ENCODE peak calls at places on chromosome 15, in nine cellular contexts. E, X, A, W, O, L, N, J and Z are unnamed samples.

GRCh38 chr15:84112025-84112424 is 123.5 kb upstream of the GOLGA6L4 start:
- DNase-seq in J (no peak), O (no peak), X (no peak), L (peak; percentile 59), A (no peak), E (no peak), W (no peak), N (no peak), Z (no peak)

GRCh38 chr15:92800013-92800412 is 100.1 kb upstream of the CHD2 start:
- DNase-seq in A (no peak), W (no peak), N (no peak), E (no peak), X (no peak), L (no peak), J (no peak), O (no peak), Z (no peak)

GRCh38 chr15:65740148-65740547 is 51.9 kb downstream of the DENND4A start:
- DNase-seq in X (no peak), J (no peak), L (no peak), N (no peak), A (no peak), W (no peak), O (no peak), E (no peak), Z (no peak)

GRCh38 chr15:32838820-32839219 is 121.0 kb downstream of the GREM1 start:
- DNase-seq in O (peak; percentile 20), E (no peak), N (peak; percentile 65), W (peak; percentile 29), A (no peak), L (no peak), J (no peak), X (no peak), Z (no peak)

GRCh38 chr15:74214324-74215021 is 11.9 kb upstream of the STRA6 start:
- DNase-seq in X (no peak), W (no peak), L (no peak), N (no peak), J (no peak), E (no peak), O (no peak), A (no peak), Z (no peak)

GRCh38 chr15:34883042-34883441 is 86.5 kb downstream of the AQR start:
- DNase-seq in O (no peak), L (no peak), W (no peak), N (no peak), J (no peak), A (no peak), E (no peak), X (no peak), Z (no peak)

GRCh38 chr15:79644091-79644490 is 212.0 kb downstream of the MINAR1 start:
- DNase-seq in X (no peak), N (peak; percentile 31), A (no peak), E (no peak), O (peak; percentile 43), L (peak; percentile 18), W (peak; percentile 27), J (no peak), Z (no peak)

GRCh38 chr15:49675051-49675450 is 54.2 kb downstream of the DTWD1 start:
- DNase-seq in N (peak; percentile 43), O (peak; percentile 3), J (no peak), X (no peak), A (no peak), L (peak; percentile 86), E (no peak), W (peak; percentile 18), Z (no peak)

GRCh38 chr15:96323250-96324162 is 7.0 kb upstream of the NR2F2 start:
- DNase-seq in J (no peak), N (no peak), L (no peak), W (no peak), E (no peak), O (no peak), X (no peak), A (no peak), Z (no peak)

GRCh38 chr15:48222627-48223026 is 16.5 kb downstream of the SLC12A1 start:
- DNase-seq in O (no peak), E (no peak), A (no peak), X (no peak), W (no peak), L (no peak), J (no peak), N (no peak), Z (no peak)

GRCh38 chr15:60155661-60156060 is 151.6 kb downstream of the FOXB1 start:
- DNase-seq in J (no peak), A (no peak), L (no peak), O (peak; percentile 29), X (no peak), E (no peak), W (no peak), N (no peak), Z (no peak)

GRCh38 chr15:69789648-69790393 is 307.9 kb downstream of the TLE3 start:
- DNase-seq in L (no peak), E (no peak), X (no peak), A (no peak), N (no peak), W (no peak), O (no peak), J (no peak), Z (peak; percentile 25)

GRCh38 chr15:53256457-53256856 is 466.3 kb upstream of the ONECUT1 start:
- DNase-seq in O (no peak), A (no peak), L (no peak), J (no peak), X (no peak), E (no peak), N (no peak), W (no peak), Z (no peak)

GRCh38 chr15:77513226-77513625 is 92.5 kb downstream of the HMG20A start:
- DNase-seq in A (no peak), J (no peak), E (no peak), X (no peak), W (no peak), O (no peak), N (no peak), L (no peak), Z (no peak)

GRCh38 chr15:78108300-78109084 is 16.1 kb downstream of the SH2D7 start:
- DNase-seq in W (peak; percentile 98), N (no peak), L (peak; percentile 62), X (peak; percentile 74), E (peak; percentile 66), J (peak; percentile 82), O (peak; percentile 85), A (peak; percentile 94), Z (peak; percentile 93)

GRCh38 chr15:98920091-98920880 is 87.3 kb downstream of the PGPEP1L start:
- DNase-seq in O (no peak), J (no peak), W (no peak), A (peak; percentile 2), L (peak; percentile 50), N (no peak), E (no peak), X (no peak), Z (no peak)

GRCh38 chr15:71085809-71086208 is 29.5 kb upstream of the THSD4 start:
- DNase-seq in W (no peak), O (no peak), N (no peak), X (no peak), A (no peak), E (no peak), L (no peak), J (no peak), Z (no peak)

GRCh38 chr15:83380682-83381081 is 66.5 kb upstream of the SH3GL3 start:
- DNase-seq in O (peak; percentile 81), X (peak; percentile 6), A (peak; percentile 51), W (peak; percentile 62), E (no peak), L (peak; percentile 84), J (no peak), N (no peak), Z (no peak)

GRCh38 chr15:101206173-101206572 is 45.7 kb downstream of the CHSY1 start:
- DNase-seq in N (no peak), A (no peak), L (no peak), J (peak; percentile 56), E (peak; percentile 44), O (no peak), W (no peak), X (no peak), Z (no peak)

GRCh38 chr15:95825198-95825597 is 505.3 kb upstream of the NR2F2 start:
- DNase-seq in J (no peak), N (no peak), E (no peak), X (no peak), L (no peak), O (no peak), A (no peak), W (no peak), Z (no peak)

GRCh38 chr15:44713006-44713966 is 2.0 kb downstream of the B2M start:
- DNase-seq in E (no peak), J (no peak), L (peak; percentile 32), A (peak; percentile 41), W (peak; percentile 36), X (no peak), O (no peak), N (no peak), Z (no peak)

GRCh38 chr15:85019815-85020590 is 38.3 kb downstream of the PDE8A start:
- DNase-seq in N (no peak), E (no peak), J (no peak), W (no peak), O (no peak), X (no peak), A (no peak), L (peak; percentile 21), Z (no peak)

GRCh38 chr15:39149636-39150035 is 431.2 kb upstream of the THBS1 start:
- DNase-seq in X (no peak), A (no peak), J (no peak), E (no peak), N (no peak), O (no peak), L (no peak), W (no peak), Z (no peak)

GRCh38 chr15:101615986-101616848 is 36.0 kb downstream of the TM2D3 start:
- DNase-seq in N (peak; percentile 19), W (peak; percentile 74), E (no peak), O (no peak), A (no peak), L (peak; percentile 48), X (no peak), J (no peak), Z (no peak)

GRCh38 chr15:40506964-40507571 is 36.3 kb downstream of the CHST14 start:
- DNase-seq in L (peak; percentile 52), O (peak; percentile 84), X (peak; percentile 13), E (peak; percentile 7), J (peak; percentile 50), A (peak; percentile 79), N (no peak), W (peak; percentile 79), Z (peak; percentile 91)

GRCh38 chr15:63277044-63277892 is at the start of gene APH1B:
- DNase-seq in J (peak; percentile 74), L (peak; percentile 56), W (peak; percentile 69), N (peak; percentile 13), O (peak; percentile 74), X (peak; percentile 84), A (peak; percentile 88), E (peak; percentile 66), Z (peak; percentile 91)

GRCh38 chr15:69414702-69415161 is 583 bp downstream of the KIF23 start:
- DNase-seq in O (peak; percentile 84), N (peak; percentile 71), X (no peak), W (peak; percentile 78), E (no peak), A (peak; percentile 79), L (peak; percentile 84), J (no peak), Z (no peak)

GRCh38 chr15:39594056-39594763 is 13.3 kb downstream of the THBS1 start:
- DNase-seq in X (no peak), J (no peak), L (peak; percentile 24), O (no peak), A (no peak), N (peak; percentile 19), W (no peak), E (no peak), Z (no peak)

GRCh38 chr15:68730491-68731317 is 90.0 kb downstream of the ANP32A start:
- DNase-seq in O (peak; percentile 55), A (peak; percentile 70), W (peak; percentile 31), J (no peak), L (peak; percentile 21), X (no peak), N (no peak), E (no peak), Z (no peak)

GRCh38 chr15:71588746-71589145 is 221.6 kb upstream of the NR2E3 start:
- DNase-seq in E (no peak), N (peak; percentile 31), W (peak; percentile 53), L (peak; percentile 65), X (no peak), A (no peak), O (peak; percentile 72), J (no peak), Z (no peak)

GRCh38 chr15:59138243-59138642 is 33.3 kb downstream of the CCNB2 start:
- DNase-seq in N (no peak), L (no peak), W (peak; percentile 83), X (peak; percentile 47), A (peak; percentile 81), O (peak; percentile 35), E (peak; percentile 6), J (peak; percentile 39), Z (no peak)